ENCODE peak calls at places on chromosomes 5 and 9, in ten cellular contexts. W, K, H, O, I, F, D, Y, T and R are unnamed samples. For H3K27me3, the result is how much of the 10 kb centered on the place peaks cover.

GRCh38 chr9:129459550-129460322 is 161.2 kb downstream of the C9orf50 start:
- DNase-seq in W (no peak), K (no peak), H (no peak), O (no peak), I (no peak), F (no peak), D (no peak), Y (no peak), T (peak), R (no peak)

GRCh38 chr5:168527756-168528295 is 1.3 kb upstream of the FBLL1 start:
- DNase-seq in W (no peak), K (no peak), H (no peak), O (no peak), I (no peak), F (no peak), D (no peak), Y (no peak), T (no peak), R (no peak)

GRCh38 chr5:92505925-92506324 is 1075.1 kb downstream of the NR2F1-AS1 start:
- DNase-seq in W (peak), K (no peak), H (no peak), O (no peak), I (no peak), F (no peak), D (peak), Y (no peak), T (no peak), R (no peak)

GRCh38 chr5:5271606-5272321 is 131.6 kb downstream of the ADAMTS16 start:
- DNase-seq in W (peak), K (peak), H (no peak), O (no peak), I (no peak), F (peak), D (no peak), Y (no peak), T (no peak), R (no peak)

GRCh38 chr9:130682490-130683121 is 11.0 kb upstream of the EXOSC2 start:
- DNase-seq in W (peak), K (peak), H (no peak), O (peak), I (peak), F (peak), D (peak), Y (peak), T (peak), R (peak)

GRCh38 chr9:3136999-3137675 is 293.2 kb upstream of the PUM3 start:
- DNase-seq in W (no peak), K (no peak), H (no peak), O (no peak), I (no peak), F (no peak), D (no peak), Y (no peak), T (no peak), R (no peak)

GRCh38 chr9:81318571-81318970 is 370.8 kb downstream of the TLE1 start:
- DNase-seq in W (peak), K (no peak), H (no peak), O (no peak), I (no peak), F (peak), D (peak), Y (no peak), T (no peak), R (no peak)

GRCh38 chr9:16121593-16121992 is 568.8 kb downstream of the CCDC171 start:
- DNase-seq in W (no peak), K (peak), H (no peak), O (no peak), I (no peak), F (peak), D (no peak), Y (no peak), T (no peak), R (no peak)

GRCh38 chr9:19119241-19119640 is 8.1 kb downstream of the PLIN2 start:
- DNase-seq in W (peak), K (no peak), H (no peak), O (no peak), I (no peak), F (no peak), D (no peak), Y (no peak), T (no peak), R (no peak)

GRCh38 chr9:116288658-116289057 is 135.1 kb downstream of the PAPPA start:
- DNase-seq in W (no peak), K (no peak), H (no peak), O (no peak), I (no peak), F (peak), D (peak), Y (no peak), T (no peak), R (no peak)

GRCh38 chr9:130640681-130641080 is 23.7 kb upstream of the PRDM12 start:
- DNase-seq in W (no peak), K (no peak), H (no peak), O (no peak), I (no peak), F (no peak), D (no peak), Y (peak), T (no peak), R (no peak)

GRCh38 chr9:22084336-22085035 is 75.4 kb upstream of the CDKN2B start:
- DNase-seq in W (peak), K (no peak), H (no peak), O (no peak), I (no peak), F (peak), D (peak), Y (no peak), T (no peak), R (no peak)

GRCh38 chr9:7293091-7293490 is 506.5 kb downstream of the DMAC1 start:
- DNase-seq in W (no peak), K (no peak), H (no peak), O (no peak), I (no peak), F (no peak), D (no peak), Y (no peak), T (no peak), R (no peak)

DNA sequence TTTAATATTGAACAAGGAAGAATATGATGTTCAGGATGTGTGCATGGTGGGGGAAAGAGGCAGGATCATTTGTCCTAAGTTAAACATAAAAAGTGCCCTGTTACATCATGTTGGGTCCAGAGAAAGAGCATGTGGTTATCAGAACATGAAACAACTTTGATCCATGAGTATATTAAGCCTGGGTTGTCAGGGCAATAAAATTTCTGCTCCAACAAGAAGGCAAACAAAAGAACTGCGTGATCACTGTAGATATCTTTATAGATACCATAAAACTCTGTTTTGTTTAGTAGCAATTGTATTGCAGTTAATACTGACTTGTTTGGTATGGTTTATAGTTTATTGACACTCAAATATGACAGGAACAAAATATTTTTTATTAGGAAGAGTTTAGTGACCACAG is 35.2 kb downstream of the PCA3 start:
- DNase-seq in W (no peak), K (no peak), H (no peak), O (no peak), I (no peak), F (no peak), D (no peak), Y (no peak), T (no peak), R (no peak)
- H3K27me3 ChIP-seq in W (under half), K (under half), H (under half), O (under half), I (under half), F (under half), D (under half), Y (under half), T (under half), R (under half)

DNA sequence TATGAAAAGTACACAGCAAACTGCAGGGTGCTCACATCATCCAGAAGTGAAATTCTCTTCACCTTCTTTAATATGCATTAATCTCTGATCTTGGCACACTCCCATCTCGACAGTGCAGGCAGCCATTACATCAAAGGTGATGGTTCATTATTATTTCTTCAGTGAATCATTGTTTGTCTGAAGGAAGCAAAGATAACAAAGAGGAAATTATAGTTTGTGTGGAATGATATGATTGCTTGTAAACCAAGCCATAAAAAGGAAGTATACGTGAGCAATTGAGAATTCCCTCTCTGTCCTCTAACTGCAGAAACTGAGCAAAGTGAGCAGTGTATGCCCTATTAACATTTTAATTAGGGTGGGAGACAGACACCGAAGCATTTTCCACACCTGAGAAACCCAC is 171.6 kb upstream of the PPP1R2B start:
- DNase-seq in W (no peak), K (no peak), H (no peak), O (no peak), I (no peak), F (no peak), D (no peak), Y (no peak), T (no peak), R (no peak)
- TF ChIP-seq CTCF in W (no peak), K (no peak), H (no peak), O (no peak), I (no peak), F (no peak), D (no peak), Y (no peak), T (no peak), R (no peak)

GRCh38 chr9:124491049-124491975 is 15.9 kb downstream of the NR5A1 start:
- DNase-seq in W (no peak), K (no peak), H (no peak), O (no peak), I (no peak), F (no peak), D (no peak), Y (no peak), T (no peak), R (no peak)

GRCh38 chr9:124489222-124489621 is 18.0 kb downstream of the NR5A1 start:
- DNase-seq in W (no peak), K (no peak), H (no peak), O (no peak), I (no peak), F (peak), D (no peak), Y (no peak), T (no peak), R (no peak)

GRCh38 chr9:124488641-124489040 is 18.6 kb downstream of the NR5A1 start:
- DNase-seq in W (no peak), K (no peak), H (no peak), O (no peak), I (no peak), F (no peak), D (no peak), Y (no peak), T (no peak), R (no peak)

GRCh38 chr9:124487491-124488182 is 19.6 kb downstream of the NR5A1 start:
- DNase-seq in W (no peak), K (no peak), H (no peak), O (no peak), I (no peak), F (no peak), D (no peak), Y (peak), T (no peak), R (no peak)

GRCh38 chr9:124489974-124490373 is 17.2 kb downstream of the NR5A1 start:
- DNase-seq in W (no peak), K (no peak), H (no peak), O (no peak), I (no peak), F (no peak), D (no peak), Y (no peak), T (no peak), R (no peak)
- H3K27me3 ChIP-seq in W (under half), K (under half), H (under half), O (half or more), I (under half), F (under half), D (under half), Y (under half), T (half or more), R (under half)

GRCh38 chr9:137968235-137968634 is 90.7 kb downstream of the CACNA1B start:
- DNase-seq in W (no peak), K (no peak), H (no peak), O (no peak), I (no peak), F (no peak), D (no peak), Y (peak), T (no peak), R (no peak)
- TF ChIP-seq CTCF in W (no peak), K (peak), H (no peak), O (no peak), I (no peak), F (no peak), D (no peak), Y (peak), T (no peak), R (no peak)

GRCh38 chr5:28451478-28451877 is 1413.1 kb upstream of the CDH9 start:
- DNase-seq in W (no peak), K (no peak), H (no peak), O (no peak), I (no peak), F (no peak), D (no peak), Y (no peak), T (no peak), R (no peak)
- H3K27me3 ChIP-seq in W (under half), K (under half), H (under half), O (under half), I (under half), F (under half), D (under half), Y (under half), T (under half), R (under half)

GRCh38 chr5:134742134-134742533 is 3.8 kb downstream of the CAMLG start:
- DNase-seq in W (no peak), K (no peak), H (no peak), O (no peak), I (no peak), F (no peak), D (no peak), Y (no peak), T (no peak), R (no peak)
- TF ChIP-seq CTCF in W (no peak), K (no peak), H (no peak), O (no peak), I (no peak), F (no peak), D (no peak), Y (no peak), T (no peak), R (no peak)

GRCh38 chr5:1665231-1665630 is 134.4 kb downstream of the MRPL36 start:
- DNase-seq in W (no peak), K (no peak), H (no peak), O (no peak), I (no peak), F (no peak), D (no peak), Y (no peak), T (no peak), R (no peak)

GRCh38 chr5:1662559-1663043 is 137.0 kb downstream of the MRPL36 start:
- DNase-seq in W (no peak), K (no peak), H (no peak), O (no peak), I (no peak), F (no peak), D (no peak), Y (no peak), T (no peak), R (no peak)

GRCh38 chr5:1661831-1662558 is 137.6 kb downstream of the MRPL36 start:
- DNase-seq in W (no peak), K (no peak), H (no peak), O (no peak), I (no peak), F (no peak), D (no peak), Y (no peak), T (no peak), R (no peak)

GRCh38 chr5:1661311-1661710 is 137.6 kb upstream of the LPCAT1 start:
- DNase-seq in W (no peak), K (no peak), H (no peak), O (no peak), I (no peak), F (no peak), D (no peak), Y (no peak), T (no peak), R (no peak)

GRCh38 chr5:1663186-1663585 is 136.5 kb downstream of the MRPL36 start:
- DNase-seq in W (no peak), K (no peak), H (no peak), O (no peak), I (no peak), F (no peak), D (no peak), Y (no peak), T (no peak), R (no peak)
- H3K27me3 ChIP-seq in W (under half), K (under half), H (under half), O (half or more), I (under half), F (under half), D (under half), Y (under half), T (half or more), R (under half)